ENCODE peak calls at places on chromosomes 16 and 17, in four cellular contexts. One of them, this sample, is unnamed.

GRCh38 chr16:85459529-85460251 is 153.4 kb upstream of the GSE1 start:
- DNase-seq in AG04449: no peak
- DNase-seq in uterus: peak
- DNase-seq in BJ: no peak
- DNase-seq in this sample: no peak

GRCh38 chr16:86252596-86252995 is 257.7 kb upstream of the FOXF1 start:
- DNase-seq in AG04449: no peak
- DNase-seq in uterus: no peak
- DNase-seq in BJ: no peak
- DNase-seq in this sample: no peak

GRCh38 chr17:33012522-33013033 is 20.9 kb downstream of the SPACA3 start:
- DNase-seq in AG04449: peak
- DNase-seq in uterus: no peak
- DNase-seq in BJ: peak
- DNase-seq in this sample: peak

GRCh38 chr17:38616361-38616760 is 10.6 kb upstream of the SRCIN1 start:
- DNase-seq in AG04449: no peak
- DNase-seq in uterus: no peak
- DNase-seq in BJ: no peak
- DNase-seq in this sample: no peak

GRCh38 chr16:11539635-11540034 is 47.1 kb downstream of the LITAF start:
- DNase-seq in AG04449: no peak
- DNase-seq in uterus: no peak
- DNase-seq in BJ: no peak
- DNase-seq in this sample: no peak

GRCh38 chr16:72123426-72123825 is 29.8 kb downstream of the DHX38 start:
- DNase-seq in AG04449: no peak
- DNase-seq in uterus: no peak
- DNase-seq in BJ: no peak
- DNase-seq in this sample: no peak

GRCh38 chr16:65422934-65423333 is 301.1 kb upstream of the CDH11 start:
- DNase-seq in AG04449: no peak
- DNase-seq in uterus: no peak
- DNase-seq in BJ: no peak
- DNase-seq in this sample: no peak

GRCh38 chr17:1865252-1866037 is 35.6 kb downstream of the RPA1 start:
- DNase-seq in AG04449: no peak
- DNase-seq in uterus: no peak
- DNase-seq in BJ: no peak
- DNase-seq in this sample: no peak

GRCh38 chr17:7260601-7261376 is 1.5 kb downstream of the CLDN7 start:
- DNase-seq in AG04449: no peak
- DNase-seq in uterus: no peak
- DNase-seq in BJ: no peak
- DNase-seq in this sample: no peak

GRCh38 chr16:24778676-24779075 is 49.2 kb downstream of the TNRC6A start:
- DNase-seq in AG04449: no peak
- DNase-seq in uterus: no peak
- DNase-seq in BJ: no peak
- DNase-seq in this sample: no peak

GRCh38 chr17:44363613-44364159 is at the start of gene FAM171A2:
- DNase-seq in AG04449: no peak
- DNase-seq in uterus: no peak
- DNase-seq in BJ: no peak
- DNase-seq in this sample: peak

GRCh38 chr17:50129946-50130777 is at the start of gene SAMD14:
- DNase-seq in AG04449: no peak
- DNase-seq in uterus: no peak
- DNase-seq in BJ: no peak
- DNase-seq in this sample: no peak

GRCh38 chr17:56431736-56432135 is 161.8 kb upstream of the NOG start:
- DNase-seq in AG04449: peak
- DNase-seq in uterus: no peak
- DNase-seq in BJ: no peak
- DNase-seq in this sample: no peak

GRCh38 chr16:85847036-85847435 is 47.5 kb downstream of the COX4I1 start:
- DNase-seq in AG04449: no peak
- DNase-seq in uterus: no peak
- DNase-seq in BJ: no peak
- DNase-seq in this sample: no peak

GRCh38 chr16:25219070-25219737 is 2.5 kb downstream of the AQP8 start:
- DNase-seq in AG04449: no peak
- DNase-seq in uterus: no peak
- DNase-seq in BJ: no peak
- DNase-seq in this sample: no peak

GRCh38 chr16:81734632-81735434 is 44.3 kb upstream of the PLCG2 start:
- DNase-seq in AG04449: no peak
- DNase-seq in uterus: no peak
- DNase-seq in BJ: no peak
- DNase-seq in this sample: no peak

GRCh38 chr17:73566905-73567782 is 77.1 kb downstream of the SDK2 start:
- DNase-seq in AG04449: no peak
- DNase-seq in uterus: no peak
- DNase-seq in BJ: no peak
- DNase-seq in this sample: no peak

GRCh38 chr16:17453365-17454122 is 17.2 kb downstream of the XYLT1 start:
- DNase-seq in AG04449: no peak
- DNase-seq in uterus: no peak
- DNase-seq in BJ: no peak
- DNase-seq in this sample: no peak

GRCh38 chr16:23213831-23214230 is 31.3 kb downstream of the SCNN1G start:
- DNase-seq in AG04449: no peak
- DNase-seq in uterus: no peak
- DNase-seq in BJ: no peak
- DNase-seq in this sample: no peak

GRCh38 chr16:30666681-30667080 is 8.4 kb downstream of the FBRS start:
- DNase-seq in AG04449: no peak
- DNase-seq in uterus: no peak
- DNase-seq in BJ: no peak
- DNase-seq in this sample: no peak

GRCh38 chr16:10122546-10122945 is 59.7 kb downstream of the GRIN2A start:
- DNase-seq in AG04449: no peak
- DNase-seq in uterus: no peak
- DNase-seq in BJ: no peak
- DNase-seq in this sample: no peak

GRCh38 chr17:1220346-1220745 is 40.6 kb upstream of the ABR start:
- DNase-seq in AG04449: no peak
- DNase-seq in uterus: no peak
- DNase-seq in BJ: no peak
- DNase-seq in this sample: no peak

GRCh38 chr16:2845116-2845515 is 12.9 kb downstream of the PRSS22 start:
- DNase-seq in AG04449: no peak
- DNase-seq in uterus: no peak
- DNase-seq in BJ: no peak
- DNase-seq in this sample: no peak

GRCh38 chr17:77208217-77208808 is 67.5 kb downstream of the SEC14L1 start:
- DNase-seq in AG04449: no peak
- DNase-seq in uterus: peak
- DNase-seq in BJ: peak
- DNase-seq in this sample: peak

GRCh38 chr17:35725917-35726608 is 5.4 kb upstream of the RASL10B start:
- DNase-seq in AG04449: peak
- DNase-seq in uterus: no peak
- DNase-seq in BJ: peak
- DNase-seq in this sample: no peak

GRCh38 chr17:19718613-19719364 is 2.4 kb upstream of the SLC47A2 start:
- DNase-seq in AG04449: no peak
- DNase-seq in uterus: no peak
- DNase-seq in BJ: no peak
- DNase-seq in this sample: no peak

GRCh38 chr17:16371742-16372141 is 9.1 kb upstream of the UBB start:
- DNase-seq in AG04449: peak
- DNase-seq in uterus: no peak
- DNase-seq in BJ: no peak
- DNase-seq in this sample: no peak

GRCh38 chr16:72066747-72067146 is 3.7 kb downstream of the HPR start:
- DNase-seq in AG04449: no peak
- DNase-seq in uterus: no peak
- DNase-seq in BJ: no peak
- DNase-seq in this sample: peak

GRCh38 chr16:10332301-10332700 is 53.6 kb upstream of the ATF7IP2 start:
- DNase-seq in AG04449: no peak
- DNase-seq in uterus: no peak
- DNase-seq in BJ: no peak
- DNase-seq in this sample: no peak

GRCh38 chr17:17225901-17226300 is 11.1 kb downstream of the FLCN start:
- DNase-seq in AG04449: no peak
- DNase-seq in uterus: no peak
- DNase-seq in BJ: no peak
- DNase-seq in this sample: no peak

DNA sequence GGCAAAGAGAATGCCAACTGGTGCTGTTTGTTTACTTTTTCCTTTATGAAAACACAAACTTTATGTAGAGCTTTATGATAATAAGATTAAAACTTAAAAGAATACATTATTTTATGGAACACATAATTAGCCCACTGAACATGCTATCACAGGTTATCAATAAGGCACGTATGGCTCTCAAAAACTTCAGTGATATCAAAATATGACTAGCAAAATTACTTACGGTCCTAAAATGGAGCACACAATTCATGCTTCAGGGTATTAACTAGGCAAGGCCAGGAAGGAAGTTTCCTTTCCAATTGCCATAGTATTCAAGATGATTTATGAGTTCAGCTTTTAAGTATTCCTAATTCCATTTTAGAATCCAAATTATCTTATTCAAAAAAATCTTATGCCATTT is 3.6 kb downstream of the RNF43 start:
- DNase-seq in AG04449: no peak
- DNase-seq in uterus: no peak
- DNase-seq in BJ: no peak
- DNase-seq in this sample: no peak
- H3K4me3 ChIP-seq in AG04449: no peak
- H3K4me3 ChIP-seq in uterus: no peak
- H3K4me3 ChIP-seq in BJ: no peak
- H3K4me3 ChIP-seq in this sample: no peak

DNA sequence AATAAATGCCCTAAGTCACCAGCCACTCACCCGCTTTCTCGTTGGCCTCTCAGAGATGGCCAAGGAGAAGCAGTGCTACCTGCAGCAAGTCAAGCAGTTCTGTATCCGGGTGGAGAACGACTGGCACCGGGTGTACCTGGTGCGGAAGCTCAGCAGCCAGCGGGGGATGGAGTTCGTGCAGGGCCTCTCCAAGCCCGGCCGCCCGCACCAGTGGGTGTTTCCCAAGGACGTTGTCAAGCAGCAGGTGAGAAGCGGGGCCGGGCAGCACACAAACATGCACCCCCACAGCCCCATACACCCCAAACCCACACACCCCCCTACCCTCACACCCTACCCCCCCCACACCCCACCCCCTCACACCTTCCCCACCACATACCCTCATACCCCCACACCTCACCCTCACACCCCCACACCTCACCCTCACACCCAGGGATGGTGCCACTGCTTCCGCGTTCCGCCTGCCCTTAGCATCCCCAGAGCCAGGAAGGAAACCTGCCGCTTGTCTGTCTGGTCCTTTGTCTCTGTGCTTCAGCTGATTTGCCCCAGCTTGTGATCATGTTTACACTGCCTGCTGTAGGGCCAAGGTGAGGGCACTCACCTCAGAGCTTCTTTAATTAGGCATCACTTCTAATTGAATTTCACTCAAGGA is 41.9 kb upstream of the ENDOV start:
- DNase-seq in AG04449: no peak
- DNase-seq in uterus: no peak
- DNase-seq in BJ: no peak
- DNase-seq in this sample: no peak
- TF ChIP-seq CTCF in AG04449: no peak
- TF ChIP-seq CTCF in uterus: no peak
- TF ChIP-seq CTCF in BJ: no peak
- TF ChIP-seq CTCF in this sample: no peak

DNA sequence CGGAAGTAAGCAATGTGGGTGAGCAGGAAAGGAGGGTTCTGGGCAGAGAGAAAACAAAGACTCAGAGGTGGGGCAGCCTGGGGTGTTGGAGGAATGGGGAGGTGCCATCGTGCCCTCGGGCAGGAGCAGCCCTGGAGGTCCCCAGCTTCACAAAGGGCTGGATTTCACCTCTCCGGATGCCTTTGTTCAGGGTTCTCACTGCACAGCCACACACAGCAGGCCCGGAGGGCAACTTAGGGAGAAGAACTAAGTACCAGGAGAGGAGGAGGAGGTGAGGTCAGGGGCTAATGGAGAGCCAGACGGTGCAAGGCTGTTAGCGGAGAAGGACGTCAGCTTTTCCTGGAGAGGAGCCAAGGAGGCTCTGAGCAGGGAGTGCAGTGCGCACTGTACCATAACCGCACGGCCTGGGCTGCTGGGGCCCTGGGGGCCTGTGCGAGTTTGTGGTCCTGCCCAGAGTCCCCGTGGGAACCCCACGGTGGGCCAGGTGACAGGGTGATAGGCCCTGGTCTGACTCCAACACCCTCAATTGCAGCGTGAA is 9.3 kb downstream of the ARRB2 start:
- DNase-seq in AG04449: no peak
- DNase-seq in uterus: no peak
- DNase-seq in BJ: no peak
- DNase-seq in this sample: no peak
- H3K4me3 ChIP-seq in AG04449: no peak
- H3K4me3 ChIP-seq in uterus: no peak
- H3K4me3 ChIP-seq in BJ: no peak
- H3K4me3 ChIP-seq in this sample: no peak

DNA sequence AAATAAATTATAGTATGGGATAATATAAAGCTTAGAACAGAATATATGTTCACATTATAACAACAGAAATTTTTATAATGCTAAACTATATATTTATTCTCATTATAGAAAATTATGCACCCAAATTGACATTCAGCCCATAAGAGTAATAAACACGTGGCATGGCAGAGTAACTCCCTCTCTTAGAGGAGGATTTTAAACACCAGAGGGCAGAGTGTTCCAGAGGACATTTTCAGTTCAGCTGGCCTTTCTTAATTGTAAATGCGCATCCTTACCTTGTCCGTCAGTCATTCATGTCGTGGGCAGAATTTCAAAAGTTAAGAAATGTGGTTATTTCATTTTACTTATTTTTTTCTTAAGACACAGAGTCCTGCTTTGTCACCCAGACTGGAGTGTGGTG is 147.1 kb downstream of the TANC2 start:
- DNase-seq in AG04449: no peak
- DNase-seq in uterus: no peak
- DNase-seq in BJ: no peak
- DNase-seq in this sample: no peak
- TF ChIP-seq CTCF in AG04449: no peak
- TF ChIP-seq CTCF in uterus: no peak
- TF ChIP-seq CTCF in BJ: no peak
- TF ChIP-seq CTCF in this sample: no peak

DNA sequence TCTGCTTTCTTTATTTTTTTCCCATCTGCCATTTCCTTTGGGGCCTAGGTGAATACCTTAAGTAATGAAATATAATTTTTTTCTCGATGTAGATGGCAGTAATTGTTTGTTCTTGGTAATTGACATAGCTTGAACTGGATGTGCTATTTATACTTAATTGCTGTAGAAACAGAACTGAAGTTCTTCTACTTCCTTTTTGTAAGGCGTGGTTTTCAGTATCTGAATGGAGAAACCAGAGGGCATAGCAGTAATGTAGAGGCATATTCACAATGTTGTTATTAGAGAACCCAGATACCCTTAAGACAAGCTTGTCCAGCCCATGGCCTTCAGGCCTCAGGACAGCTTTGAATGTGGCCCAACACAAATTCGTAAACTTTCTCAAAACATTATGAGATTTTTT is 16.4 kb downstream of the ATP6V0A1 start:
- DNase-seq in AG04449: no peak
- DNase-seq in uterus: no peak
- DNase-seq in BJ: no peak
- DNase-seq in this sample: no peak
- H3K4me3 ChIP-seq in AG04449: no peak
- H3K4me3 ChIP-seq in uterus: no peak
- H3K4me3 ChIP-seq in BJ: no peak
- H3K4me3 ChIP-seq in this sample: no peak

GRCh38 chr16:74709477-74709877 is 8.8 kb upstream of the MLKL start:
- DNase-seq in AG04449: no peak
- DNase-seq in uterus: peak
- DNase-seq in BJ: peak
- DNase-seq in this sample: peak
- TF ChIP-seq CTCF in AG04449: peak
- TF ChIP-seq CTCF in uterus: peak
- TF ChIP-seq CTCF in BJ: peak
- TF ChIP-seq CTCF in this sample: peak